ENCODE peak calls at places on chromosome 11, in eight cellular contexts. M is putamen; Y is LoVo; D is NK-92 treated with Interleukin-12 subunit alpha and Interleukin-12 subunit beta, amount 100 ng/mL, for 24 hours; K is GM04503; B is EL; J is endothelial cell; T is NCI-H345. A is an unnamed sample.

GRCh38 chr11:78798567-78799170 is 224.0 kb upstream of the NARS2 start:
- DNase-seq in M (peak; percentile 49), Y (peak; percentile 44), D (peak; percentile 5), K (no peak), B (peak; percentile 60), J (peak; percentile 79), T (peak; percentile 45), A (no peak)

GRCh38 chr11:107591098-107591445 is at the start of gene ELMOD1:
- DNase-seq in M (no peak), Y (no peak), D (no peak), K (no peak), B (peak; percentile 56), J (peak; percentile 62), T (peak; percentile 31), A (no peak)

GRCh38 chr11:111427471-111427912 is 48.4 kb upstream of the POU2AF1 start:
- DNase-seq in M (no peak), Y (peak; percentile 63), D (no peak), K (no peak), B (peak; percentile 8), J (no peak), T (peak; percentile 74), A (no peak)

GRCh38 chr11:80816454-80816847 is 1375.6 kb upstream of the TENM4 start:
- DNase-seq in M (no peak), Y (no peak), D (no peak), K (no peak), B (no peak), J (no peak), T (no peak), A (no peak)

GRCh38 chr11:62601114-62601363 is 626 bp downstream of the MTA2 start:
- DNase-seq in M (no peak), Y (no peak), D (no peak), K (no peak), B (no peak), J (no peak), T (no peak), A (no peak)

GRCh38 chr11:65890324-65891179 is at the start of gene CCDC85B:
- DNase-seq in M (peak; percentile 97), Y (peak; percentile 95), D (peak; percentile 96), K (peak; percentile 72), B (peak; percentile 97), J (peak; percentile 96), T (peak; percentile 97), A (peak; percentile 84)

GRCh38 chr11:19499999-19500398 is 212.6 kb upstream of the NAV2 start:
- DNase-seq in M (no peak), Y (no peak), D (no peak), K (peak; percentile 88), B (peak; percentile 38), J (no peak), T (no peak), A (no peak)

GRCh38 chr11:70387564-70387963 is 10.8 kb upstream of the CTTN start:
- DNase-seq in M (no peak), Y (no peak), D (no peak), K (no peak), B (no peak), J (no peak), T (no peak), A (no peak)

GRCh38 chr11:120028181-120028935 is 109.6 kb downstream of the TRIM29 start:
- DNase-seq in M (no peak), Y (no peak), D (no peak), K (no peak), B (no peak), J (no peak), T (peak; percentile 84), A (no peak)

GRCh38 chr11:126192386-126192785 is 19.1 kb downstream of the RPUSD4 start:
- DNase-seq in M (no peak), Y (no peak), D (no peak), K (no peak), B (no peak), J (no peak), T (no peak), A (no peak)

GRCh38 chr11:1864216-1864615 is 11.3 kb downstream of the LSP1 start:
- DNase-seq in M (no peak), Y (no peak), D (no peak), K (no peak), B (no peak), J (no peak), T (no peak), A (no peak)

GRCh38 chr11:4881860-4882500 is at the start of gene OR51T1:
- DNase-seq in M (no peak), Y (no peak), D (no peak), K (peak; percentile 6), B (no peak), J (no peak), T (peak; percentile 34), A (no peak)

GRCh38 chr11:119339581-119340334 is 925 bp downstream of the C1QTNF5 start:
- DNase-seq in M (peak; percentile 79), Y (no peak), D (no peak), K (no peak), B (peak; percentile 64), J (peak; percentile 80), T (no peak), A (no peak)

GRCh38 chr11:2259897-2260451 is 10.4 kb downstream of the ASCL2 start:
- DNase-seq in M (no peak), Y (no peak), D (no peak), K (no peak), B (no peak), J (no peak), T (no peak), A (no peak)

GRCh38 chr11:39374963-39375698 is 2084.3 kb downstream of the LRRC4C start:
- DNase-seq in M (no peak), Y (peak; percentile 35), D (no peak), K (no peak), B (peak; percentile 7), J (peak; percentile 7), T (peak; percentile 48), A (no peak)

GRCh38 chr11:65204143-65204542 is 22.4 kb downstream of the CAPN1 start:
- DNase-seq in M (no peak), Y (no peak), D (no peak), K (no peak), B (no peak), J (no peak), T (no peak), A (no peak)

GRCh38 chr11:35412285-35412684 is 7.1 kb downstream of the SLC1A2 start:
- DNase-seq in M (no peak), Y (no peak), D (no peak), K (no peak), B (peak; percentile 31), J (no peak), T (no peak), A (no peak)

GRCh38 chr11:36053314-36053713 is 109.5 kb downstream of the LDLRAD3 start:
- DNase-seq in M (no peak), Y (no peak), D (no peak), K (no peak), B (no peak), J (no peak), T (no peak), A (no peak)

GRCh38 chr11:65661599-65662246 is 993 bp downstream of the RELA start:
- DNase-seq in M (no peak), Y (no peak), D (no peak), K (no peak), B (no peak), J (peak; percentile 8), T (no peak), A (no peak)

GRCh38 chr11:11467278-11467677 is 114.2 kb upstream of the CSNK2A3 start:
- DNase-seq in M (no peak), Y (no peak), D (no peak), K (no peak), B (no peak), J (no peak), T (no peak), A (no peak)

GRCh38 chr11:96173906-96174305 is 169.1 kb downstream of the MAML2 start:
- DNase-seq in M (no peak), Y (no peak), D (no peak), K (no peak), B (no peak), J (no peak), T (no peak), A (no peak)

GRCh38 chr11:34317038-34317360 is 40.8 kb downstream of the ABTB2 start:
- DNase-seq in M (no peak), Y (no peak), D (no peak), K (no peak), B (no peak), J (no peak), T (no peak), A (no peak)

GRCh38 chr11:123544631-123545375 is 109.6 kb downstream of the SCN3B start:
- DNase-seq in M (peak; percentile 70), Y (no peak), D (no peak), K (no peak), B (no peak), J (no peak), T (peak; percentile 6), A (no peak)

GRCh38 chr11:1041936-1042608 is 5.6 kb upstream of the MUC6 start:
- DNase-seq in M (no peak), Y (peak; percentile 51), D (no peak), K (no peak), B (no peak), J (no peak), T (no peak), A (no peak)

GRCh38 chr11:19426022-19426718 is 185.4 kb upstream of the E2F8 start:
- DNase-seq in M (no peak), Y (no peak), D (no peak), K (no peak), B (no peak), J (no peak), T (no peak), A (no peak)

GRCh38 chr11:32550207-32550606 is 33.4 kb upstream of the EIF3M start:
- DNase-seq in M (no peak), Y (no peak), D (no peak), K (no peak), B (no peak), J (no peak), T (no peak), A (no peak)

GRCh38 chr11:32153747-32154146 is 62.9 kb downstream of the RCN1 start:
- DNase-seq in M (no peak), Y (no peak), D (no peak), K (no peak), B (no peak), J (no peak), T (no peak), A (no peak)

GRCh38 chr11:64165482-64165841 is 451 bp downstream of the MACROD1 start:
- DNase-seq in M (no peak), Y (no peak), D (no peak), K (no peak), B (peak; percentile 25), J (peak; percentile 34), T (no peak), A (no peak)

GRCh38 chr11:118076754-118077281 is at the start of gene TMPRSS4:
- DNase-seq in M (no peak), Y (peak; percentile 87), D (no peak), K (no peak), B (no peak), J (no peak), T (peak; percentile 86), A (no peak)

GRCh38 chr11:68036717-68037239 is 2.0 kb upstream of the TCIRG1 start:
- DNase-seq in M (no peak), Y (no peak), D (peak; percentile 53), K (no peak), B (no peak), J (no peak), T (no peak), A (no peak)

GRCh38 chr11:112453601-112454577 is 193.2 kb upstream of the PLET1 start:
- DNase-seq in M (no peak), Y (peak; percentile 5), D (no peak), K (no peak), B (peak; percentile 36), J (peak; percentile 51), T (peak; percentile 9), A (no peak)

GRCh38 chr11:122646549-122647340 is 8.8 kb upstream of the UBASH3B start:
- DNase-seq in M (no peak), Y (no peak), D (no peak), K (peak; percentile 50), B (peak; percentile 75), J (no peak), T (peak; percentile 25), A (no peak)

GRCh38 chr11:34238533-34238932 is 119.3 kb downstream of the ABTB2 start:
- DNase-seq in M (no peak), Y (no peak), D (no peak), K (no peak), B (no peak), J (no peak), T (no peak), A (no peak)

GRCh38 chr11:1523077-1523476 is 36.5 kb upstream of the MOB2 start:
- DNase-seq in M (no peak), Y (no peak), D (no peak), K (no peak), B (no peak), J (no peak), T (no peak), A (no peak)